ENCODE peak calls at places on chromosomes 2 and 18, in four cellular contexts. One of them, this sample, is unnamed.

GRCh38 chr2:233840520-233840919 is 13.8 kb downstream of the HJURP start:
- DNase-seq in HepG2: no peak
- DNase-seq in K562: no peak
- DNase-seq in SK-N-SH: no peak
- DNase-seq in this sample: no peak

GRCh38 chr2:42906557-42907380 is 114.4 kb upstream of the HAAO start:
- DNase-seq in SK-N-SH: peak
- DNase-seq in HepG2: no peak
- DNase-seq in K562: peak
- DNase-seq in this sample: no peak

GRCh38 chr2:129334696-129335095 is 644.8 kb upstream of the RAB6C start:
- DNase-seq in K562: no peak
- DNase-seq in SK-N-SH: no peak
- DNase-seq in HepG2: no peak
- DNase-seq in this sample: no peak

GRCh38 chr18:23982154-23983071 is 32.1 kb upstream of the TTC39C start:
- DNase-seq in SK-N-SH: peak
- DNase-seq in HepG2: no peak
- DNase-seq in K562: no peak
- DNase-seq in this sample: no peak

GRCh38 chr2:44582363-44583008 is 220.7 kb downstream of the CAMKMT start:
- DNase-seq in K562: no peak
- DNase-seq in SK-N-SH: no peak
- DNase-seq in HepG2: no peak
- DNase-seq in this sample: no peak

GRCh38 chr2:29052811-29053210 is 21.5 kb downstream of the PCARE start:
- DNase-seq in SK-N-SH: no peak
- DNase-seq in K562: no peak
- DNase-seq in HepG2: no peak
- DNase-seq in this sample: no peak

GRCh38 chr2:231169475-231169874 is 29.0 kb upstream of the ARMC9 start:
- DNase-seq in K562: no peak
- DNase-seq in HepG2: no peak
- DNase-seq in SK-N-SH: peak
- DNase-seq in this sample: no peak

GRCh38 chr2:207253946-207254345 is 88.2 kb upstream of the KLF7 start:
- DNase-seq in SK-N-SH: no peak
- DNase-seq in HepG2: no peak
- DNase-seq in K562: no peak
- DNase-seq in this sample: no peak

GRCh38 chr2:112121682-112122254 is 16.4 kb upstream of the FBLN7 start:
- DNase-seq in K562: no peak
- DNase-seq in SK-N-SH: peak
- DNase-seq in HepG2: peak
- DNase-seq in this sample: no peak

GRCh38 chr2:47031909-47032668 is 116.5 kb upstream of the MCFD2 start:
- DNase-seq in K562: no peak
- DNase-seq in SK-N-SH: no peak
- DNase-seq in HepG2: no peak
- DNase-seq in this sample: no peak

GRCh38 chr2:164009801-164010337 is 274.1 kb upstream of the FIGN start:
- DNase-seq in SK-N-SH: no peak
- DNase-seq in K562: no peak
- DNase-seq in HepG2: no peak
- DNase-seq in this sample: no peak

GRCh38 chr18:62614499-62614898 is 91.7 kb downstream of the ZCCHC2 start:
- DNase-seq in K562: no peak
- DNase-seq in SK-N-SH: no peak
- DNase-seq in HepG2: no peak
- DNase-seq in this sample: no peak

GRCh38 chr2:219496781-219497494 is 1.8 kb upstream of the GMPPA start:
- DNase-seq in K562: no peak
- DNase-seq in HepG2: no peak
- DNase-seq in SK-N-SH: no peak
- DNase-seq in this sample: no peak

GRCh38 chr2:235976516-235976915 is 191.7 kb downstream of the GBX2 start:
- DNase-seq in SK-N-SH: no peak
- DNase-seq in HepG2: no peak
- DNase-seq in K562: no peak
- DNase-seq in this sample: no peak

GRCh38 chr2:222290371-222290690 is 8.5 kb downstream of the PAX3 start:
- DNase-seq in HepG2: no peak
- DNase-seq in K562: no peak
- DNase-seq in SK-N-SH: no peak
- DNase-seq in this sample: no peak

GRCh38 chr2:37631292-37631691 is 40.1 kb downstream of the CDC42EP3 start:
- DNase-seq in HepG2: no peak
- DNase-seq in K562: no peak
- DNase-seq in SK-N-SH: no peak
- DNase-seq in this sample: no peak

GRCh38 chr2:177148477-177149154 is 64.0 kb upstream of the HNRNPA3 start:
- DNase-seq in K562: peak
- DNase-seq in SK-N-SH: peak
- DNase-seq in HepG2: peak
- DNase-seq in this sample: peak

DNA sequence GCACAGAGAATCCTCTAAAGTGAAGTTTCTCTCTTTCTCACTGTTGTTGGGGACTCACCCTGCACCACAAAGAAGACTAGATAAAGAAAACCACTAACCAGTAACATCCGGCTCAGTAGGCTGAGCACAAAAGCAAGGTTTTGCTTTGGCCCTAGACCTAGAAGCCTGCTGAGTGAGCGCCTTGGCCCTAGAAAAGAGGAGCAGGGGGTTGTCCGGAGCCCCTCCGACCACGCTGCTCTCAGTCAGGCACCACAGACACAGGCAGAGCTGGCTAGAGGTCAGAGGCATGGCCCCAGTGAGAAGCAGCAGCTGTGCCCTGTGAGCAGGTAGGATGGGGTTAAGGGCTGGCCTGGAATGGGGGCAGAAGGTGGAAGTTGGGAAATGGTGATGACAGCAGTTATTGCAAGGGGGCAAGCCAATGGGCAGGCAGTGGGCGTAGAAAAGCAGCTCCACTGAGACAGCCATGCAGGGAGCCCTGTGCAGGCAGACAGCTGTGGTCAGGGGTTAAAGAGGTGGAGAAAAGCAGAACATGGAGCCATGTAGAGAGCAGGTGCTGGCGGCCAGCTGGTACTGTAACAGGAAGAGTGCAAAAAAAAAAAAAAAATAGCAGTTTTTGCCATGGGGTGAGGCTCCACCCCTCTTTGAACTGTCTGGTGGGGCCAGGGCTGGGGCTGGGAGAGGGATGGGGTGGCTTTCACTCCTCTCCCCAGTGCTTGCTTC is 36.9 kb upstream of the SLC14A1 start:
- DNase-seq in HepG2: no peak
- DNase-seq in K562: no peak
- DNase-seq in SK-N-SH: no peak
- DNase-seq in this sample: no peak
- TF ChIP-seq NFIC in HepG2: no peak
- TF ChIP-seq NFIC in K562: no peak
- TF ChIP-seq NFIC in SK-N-SH: no peak
- TF ChIP-seq NFIC in this sample: no peak

GRCh38 chr2:203484266-203485112 is 50.6 kb downstream of the RAPH1 start:
- DNase-seq in HepG2: peak
- DNase-seq in SK-N-SH: no peak
- DNase-seq in K562: no peak
- DNase-seq in this sample: peak
- TF ChIP-seq NFIC in HepG2: no peak
- TF ChIP-seq NFIC in SK-N-SH: no peak
- TF ChIP-seq NFIC in K562: no peak
- TF ChIP-seq NFIC in this sample: no peak

GRCh38 chr2:55338268-55338667 is 69.2 kb upstream of the MTIF2 start:
- DNase-seq in HepG2: no peak
- DNase-seq in SK-N-SH: no peak
- DNase-seq in K562: no peak
- DNase-seq in this sample: no peak
- TF ChIP-seq NFIC in HepG2: no peak
- TF ChIP-seq NFIC in SK-N-SH: no peak
- TF ChIP-seq NFIC in K562: no peak
- TF ChIP-seq NFIC in this sample: no peak

GRCh38 chr2:105114551-105114950 is 76.7 kb downstream of the MRPS9 start:
- DNase-seq in SK-N-SH: peak
- DNase-seq in K562: peak
- DNase-seq in HepG2: peak
- DNase-seq in this sample: no peak

GRCh38 chr2:105112345-105112744 is 74.5 kb downstream of the MRPS9 start:
- DNase-seq in HepG2: no peak
- DNase-seq in SK-N-SH: no peak
- DNase-seq in K562: no peak
- DNase-seq in this sample: no peak

GRCh38 chr2:105116348-105116747 is 78.5 kb downstream of the MRPS9 start:
- DNase-seq in K562: no peak
- DNase-seq in SK-N-SH: no peak
- DNase-seq in HepG2: no peak
- DNase-seq in this sample: no peak

GRCh38 chr2:105111365-105112150 is 73.7 kb downstream of the MRPS9 start:
- DNase-seq in HepG2: no peak
- DNase-seq in K562: no peak
- DNase-seq in SK-N-SH: no peak
- DNase-seq in this sample: no peak

DNA sequence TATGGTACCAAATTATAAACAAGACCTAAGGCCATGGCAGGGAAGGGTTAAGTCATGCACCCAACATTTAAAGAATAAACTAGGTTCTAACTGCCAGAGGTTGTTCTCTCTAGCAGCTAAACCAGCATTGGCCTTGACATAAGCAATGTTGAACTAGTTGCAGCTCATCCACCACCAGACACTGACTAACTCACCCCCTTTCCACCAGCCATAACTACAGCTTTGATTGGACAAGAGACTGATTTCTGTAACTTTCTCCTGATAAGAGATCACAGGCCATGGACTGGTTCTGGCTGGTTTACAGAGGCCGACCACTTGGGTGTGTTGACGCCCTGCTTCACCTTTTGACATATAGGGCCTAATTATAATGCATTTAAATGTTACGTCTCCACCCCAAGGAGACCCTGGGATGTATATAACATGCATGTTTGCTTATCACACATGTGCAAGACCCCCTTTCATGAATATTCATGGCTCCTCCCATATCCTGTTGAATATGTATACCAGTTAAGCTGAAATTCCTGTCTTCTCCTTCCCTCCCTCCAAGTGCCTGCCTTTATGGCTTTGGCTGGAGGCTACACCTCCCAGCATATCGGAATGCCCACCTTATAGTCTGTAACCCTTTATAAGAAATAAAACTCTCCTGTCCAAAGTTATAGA is 75.9 kb downstream of the MRPS9 start:
- DNase-seq in SK-N-SH: no peak
- DNase-seq in K562: no peak
- DNase-seq in HepG2: no peak
- DNase-seq in this sample: no peak
- TF ChIP-seq NFIC in SK-N-SH: no peak
- TF ChIP-seq NFIC in K562: no peak
- TF ChIP-seq NFIC in HepG2: no peak
- TF ChIP-seq NFIC in this sample: no peak